ENCODE peak calls at places on chromosomes 5 and 9, in four cellular contexts. One of them, this sample, is unnamed.

GRCh38 chr9:10079284-10079964 is 533.4 kb downstream of the PTPRD start:
- DNase-seq in CD4-positive, alpha-beta T cell: no peak
- DNase-seq in AG04450: no peak
- DNase-seq in H9: no peak
- DNase-seq in this sample: no peak

GRCh38 chr5:74552101-74552500 is 88.4 kb downstream of the ENC1 start:
- DNase-seq in CD4-positive, alpha-beta T cell: no peak
- DNase-seq in AG04450: no peak
- DNase-seq in H9: no peak
- DNase-seq in this sample: no peak

GRCh38 chr5:133977858-133978257 is 9.4 kb upstream of the C5orf15 start:
- DNase-seq in CD4-positive, alpha-beta T cell: no peak
- DNase-seq in H9: no peak
- DNase-seq in AG04450: peak
- DNase-seq in this sample: no peak

GRCh38 chr9:127168756-127169506 is 46.5 kb upstream of the ANGPTL2 start:
- DNase-seq in H9: no peak
- DNase-seq in CD4-positive, alpha-beta T cell: no peak
- DNase-seq in AG04450: no peak
- DNase-seq in this sample: no peak

GRCh38 chr5:61805101-61805500 is 473.0 kb downstream of the ZSWIM6 start:
- DNase-seq in AG04450: peak
- DNase-seq in CD4-positive, alpha-beta T cell: no peak
- DNase-seq in H9: no peak
- DNase-seq in this sample: no peak

GRCh38 chr9:75084081-75084672 is 3.8 kb downstream of the NMRK1 start:
- DNase-seq in H9: no peak
- DNase-seq in CD4-positive, alpha-beta T cell: no peak
- DNase-seq in AG04450: no peak
- DNase-seq in this sample: no peak

GRCh38 chr5:35230043-35230611 is at the start of gene PRLR:
- DNase-seq in H9: peak
- DNase-seq in CD4-positive, alpha-beta T cell: no peak
- DNase-seq in AG04450: no peak
- DNase-seq in this sample: peak

GRCh38 chr9:122904466-122904822 is 715 bp downstream of the RC3H2 start:
- DNase-seq in CD4-positive, alpha-beta T cell: no peak
- DNase-seq in AG04450: no peak
- DNase-seq in H9: peak
- DNase-seq in this sample: no peak

GRCh38 chr5:146340260-146341081 is 1.8 kb downstream of the POU4F3 start:
- DNase-seq in H9: peak
- DNase-seq in AG04450: peak
- DNase-seq in CD4-positive, alpha-beta T cell: no peak
- DNase-seq in this sample: peak

GRCh38 chr9:111991179-111991578 is 94.6 kb downstream of the UGCG start:
- DNase-seq in CD4-positive, alpha-beta T cell: no peak
- DNase-seq in H9: no peak
- DNase-seq in AG04450: no peak
- DNase-seq in this sample: no peak

GRCh38 chr5:34012791-34013190 is 4.9 kb upstream of the AMACR start:
- DNase-seq in AG04450: no peak
- DNase-seq in CD4-positive, alpha-beta T cell: no peak
- DNase-seq in H9: no peak
- DNase-seq in this sample: no peak

GRCh38 chr5:34923694-34924461 is 5.5 kb upstream of the DNAJC21 start:
- DNase-seq in AG04450: peak
- DNase-seq in CD4-positive, alpha-beta T cell: no peak
- DNase-seq in H9: no peak
- DNase-seq in this sample: no peak

GRCh38 chr9:114928092-114928491 is 2.3 kb downstream of the TNFSF8 start:
- DNase-seq in CD4-positive, alpha-beta T cell: no peak
- DNase-seq in AG04450: no peak
- DNase-seq in H9: no peak
- DNase-seq in this sample: no peak

GRCh38 chr5:96292582-96293247 is 140.3 kb downstream of the PCSK1 start:
- DNase-seq in H9: no peak
- DNase-seq in AG04450: no peak
- DNase-seq in CD4-positive, alpha-beta T cell: no peak
- DNase-seq in this sample: no peak

GRCh38 chr5:160894-161540 is 30.3 kb upstream of the LRRC14B start:
- DNase-seq in AG04450: no peak
- DNase-seq in H9: peak
- DNase-seq in CD4-positive, alpha-beta T cell: peak
- DNase-seq in this sample: no peak

GRCh38 chr9:15423328-15423985 is 781 bp downstream of the SNAPC3 start:
- DNase-seq in CD4-positive, alpha-beta T cell: no peak
- DNase-seq in AG04450: no peak
- DNase-seq in H9: no peak
- DNase-seq in this sample: no peak

GRCh38 chr9:86546712-86547111 is 192.5 kb upstream of the TUT7 start:
- DNase-seq in H9: no peak
- DNase-seq in AG04450: no peak
- DNase-seq in CD4-positive, alpha-beta T cell: no peak
- DNase-seq in this sample: no peak

GRCh38 chr9:71663931-71664459 is 104.3 kb downstream of the CEMIP2 start:
- DNase-seq in CD4-positive, alpha-beta T cell: no peak
- DNase-seq in AG04450: no peak
- DNase-seq in H9: no peak
- DNase-seq in this sample: no peak

GRCh38 chr5:126383755-126384154 is 39.5 kb upstream of the GRAMD2B start:
- DNase-seq in CD4-positive, alpha-beta T cell: no peak
- DNase-seq in AG04450: no peak
- DNase-seq in H9: no peak
- DNase-seq in this sample: no peak

GRCh38 chr5:75335952-75336624 is 932 bp upstream of the HMGCR start:
- DNase-seq in AG04450: peak
- DNase-seq in H9: no peak
- DNase-seq in CD4-positive, alpha-beta T cell: no peak
- DNase-seq in this sample: peak

GRCh38 chr9:93149361-93149760 is 15.3 kb upstream of the NINJ1 start:
- DNase-seq in AG04450: no peak
- DNase-seq in H9: no peak
- DNase-seq in CD4-positive, alpha-beta T cell: no peak
- DNase-seq in this sample: no peak

GRCh38 chr5:110321117-110321516 is 405.4 kb downstream of the TMEM232 start:
- DNase-seq in CD4-positive, alpha-beta T cell: no peak
- DNase-seq in H9: no peak
- DNase-seq in AG04450: no peak
- DNase-seq in this sample: no peak

GRCh38 chr9:82342046-82342445 is 353.5 kb downstream of the SPATA31D1 start:
- DNase-seq in AG04450: no peak
- DNase-seq in CD4-positive, alpha-beta T cell: no peak
- DNase-seq in H9: no peak
- DNase-seq in this sample: no peak

GRCh38 chr5:34487202-34487879 is 168.8 kb upstream of the RAI14 start:
- DNase-seq in CD4-positive, alpha-beta T cell: no peak
- DNase-seq in H9: no peak
- DNase-seq in AG04450: peak
- DNase-seq in this sample: no peak

GRCh38 chr5:55226934-55227737 is at the start of gene MCIDAS:
- DNase-seq in AG04450: no peak
- DNase-seq in H9: peak
- DNase-seq in CD4-positive, alpha-beta T cell: peak
- DNase-seq in this sample: no peak

GRCh38 chr9:10438955-10439354 is 173.8 kb downstream of the PTPRD start:
- DNase-seq in H9: no peak
- DNase-seq in AG04450: no peak
- DNase-seq in CD4-positive, alpha-beta T cell: no peak
- DNase-seq in this sample: no peak

GRCh38 chr5:42461507-42461906 is 38.3 kb downstream of the GHR start:
- DNase-seq in AG04450: no peak
- DNase-seq in CD4-positive, alpha-beta T cell: no peak
- DNase-seq in H9: no peak
- DNase-seq in this sample: no peak

GRCh38 chr5:107655836-107656235 is 14.9 kb downstream of the EFNA5 start:
- DNase-seq in AG04450: no peak
- DNase-seq in CD4-positive, alpha-beta T cell: no peak
- DNase-seq in H9: no peak
- DNase-seq in this sample: no peak

GRCh38 chr9:98707158-98708102 is 1.3 kb downstream of the GABBR2 start:
- DNase-seq in H9: peak
- DNase-seq in AG04450: peak
- DNase-seq in CD4-positive, alpha-beta T cell: no peak
- DNase-seq in this sample: no peak

GRCh38 chr9:26193237-26193636 is 515.0 kb upstream of the TUSC1 start:
- DNase-seq in H9: no peak
- DNase-seq in AG04450: no peak
- DNase-seq in CD4-positive, alpha-beta T cell: no peak
- DNase-seq in this sample: no peak

GRCh38 chr9:87327567-87328125 is 170.0 kb upstream of the DAPK1 start:
- DNase-seq in H9: no peak
- DNase-seq in CD4-positive, alpha-beta T cell: no peak
- DNase-seq in AG04450: no peak
- DNase-seq in this sample: no peak

GRCh38 chr5:31664566-31664965 is 25.6 kb downstream of the PDZD2 start:
- DNase-seq in H9: peak
- DNase-seq in AG04450: no peak
- DNase-seq in CD4-positive, alpha-beta T cell: no peak
- DNase-seq in this sample: no peak
- TF ChIP-seq CTCF in H9: peak
- TF ChIP-seq CTCF in AG04450: no peak
- TF ChIP-seq CTCF in CD4-positive, alpha-beta T cell: no peak
- TF ChIP-seq CTCF in this sample: no peak

GRCh38 chr5:132680780-132681475 is 7.1 kb downstream of the IL4 start:
- DNase-seq in AG04450: no peak
- DNase-seq in CD4-positive, alpha-beta T cell: no peak
- DNase-seq in H9: peak
- DNase-seq in this sample: no peak

GRCh38 chr5:132681983-132682382 is 8.2 kb downstream of the IL4 start:
- DNase-seq in H9: no peak
- DNase-seq in AG04450: no peak
- DNase-seq in CD4-positive, alpha-beta T cell: no peak
- DNase-seq in this sample: no peak

GRCh38 chr5:132679717-132680380 is 6.1 kb downstream of the IL4 start:
- DNase-seq in H9: peak
- DNase-seq in AG04450: no peak
- DNase-seq in CD4-positive, alpha-beta T cell: no peak
- DNase-seq in this sample: no peak

GRCh38 chr5:132679166-132679565 is 5.4 kb downstream of the IL4 start:
- DNase-seq in CD4-positive, alpha-beta T cell: no peak
- DNase-seq in H9: no peak
- DNase-seq in AG04450: no peak
- DNase-seq in this sample: no peak

DNA sequence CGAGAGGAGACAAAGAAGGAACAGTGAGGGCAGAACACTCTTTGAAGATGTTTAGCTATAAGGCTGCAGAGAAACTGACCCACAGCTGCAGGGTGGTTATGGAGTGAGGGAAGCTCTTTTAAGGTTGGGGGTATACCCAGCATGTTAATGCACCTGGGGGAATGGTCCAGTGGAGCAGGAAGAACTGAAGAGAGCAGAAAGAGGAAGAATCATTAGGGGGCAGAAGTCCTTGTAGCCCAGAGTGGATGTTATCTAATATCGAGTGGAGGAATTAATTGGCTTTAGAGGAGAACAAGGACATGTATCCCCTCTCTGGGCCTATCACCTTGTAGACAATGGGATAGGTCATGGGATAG is 7.7 kb downstream of the IL4 start:
- DNase-seq in AG04450: no peak
- DNase-seq in CD4-positive, alpha-beta T cell: no peak
- DNase-seq in H9: no peak
- DNase-seq in this sample: no peak
- TF ChIP-seq CTCF in AG04450: no peak
- TF ChIP-seq CTCF in CD4-positive, alpha-beta T cell: no peak
- TF ChIP-seq CTCF in H9: no peak
- TF ChIP-seq CTCF in this sample: no peak

GRCh38 chr5:77628840-77629552 is 9.5 kb downstream of the OTP start:
- DNase-seq in H9: no peak
- DNase-seq in CD4-positive, alpha-beta T cell: no peak
- DNase-seq in AG04450: no peak
- DNase-seq in this sample: no peak
- TF ChIP-seq CTCF in H9: peak
- TF ChIP-seq CTCF in CD4-positive, alpha-beta T cell: no peak
- TF ChIP-seq CTCF in AG04450: no peak
- TF ChIP-seq CTCF in this sample: no peak

GRCh38 chr9:131837316-131837715 is 97.4 kb upstream of the RAPGEF1 start:
- DNase-seq in AG04450: no peak
- DNase-seq in CD4-positive, alpha-beta T cell: no peak
- DNase-seq in H9: peak
- DNase-seq in this sample: no peak
- TF ChIP-seq CTCF in AG04450: peak
- TF ChIP-seq CTCF in CD4-positive, alpha-beta T cell: no peak
- TF ChIP-seq CTCF in H9: peak
- TF ChIP-seq CTCF in this sample: no peak

GRCh38 chr5:93092349-93093105 is 488.5 kb downstream of the NR2F1-AS1 start:
- DNase-seq in CD4-positive, alpha-beta T cell: no peak
- DNase-seq in AG04450: no peak
- DNase-seq in H9: no peak
- DNase-seq in this sample: no peak
- TF ChIP-seq CTCF in CD4-positive, alpha-beta T cell: no peak
- TF ChIP-seq CTCF in AG04450: peak
- TF ChIP-seq CTCF in H9: no peak
- TF ChIP-seq CTCF in this sample: peak

GRCh38 chr9:18861599-18862546 is 171.1 kb downstream of the SAXO1 start:
- DNase-seq in AG04450: peak
- DNase-seq in H9: peak
- DNase-seq in CD4-positive, alpha-beta T cell: no peak
- DNase-seq in this sample: peak
- TF ChIP-seq CTCF in AG04450: peak
- TF ChIP-seq CTCF in H9: no peak
- TF ChIP-seq CTCF in CD4-positive, alpha-beta T cell: no peak
- TF ChIP-seq CTCF in this sample: peak

DNA sequence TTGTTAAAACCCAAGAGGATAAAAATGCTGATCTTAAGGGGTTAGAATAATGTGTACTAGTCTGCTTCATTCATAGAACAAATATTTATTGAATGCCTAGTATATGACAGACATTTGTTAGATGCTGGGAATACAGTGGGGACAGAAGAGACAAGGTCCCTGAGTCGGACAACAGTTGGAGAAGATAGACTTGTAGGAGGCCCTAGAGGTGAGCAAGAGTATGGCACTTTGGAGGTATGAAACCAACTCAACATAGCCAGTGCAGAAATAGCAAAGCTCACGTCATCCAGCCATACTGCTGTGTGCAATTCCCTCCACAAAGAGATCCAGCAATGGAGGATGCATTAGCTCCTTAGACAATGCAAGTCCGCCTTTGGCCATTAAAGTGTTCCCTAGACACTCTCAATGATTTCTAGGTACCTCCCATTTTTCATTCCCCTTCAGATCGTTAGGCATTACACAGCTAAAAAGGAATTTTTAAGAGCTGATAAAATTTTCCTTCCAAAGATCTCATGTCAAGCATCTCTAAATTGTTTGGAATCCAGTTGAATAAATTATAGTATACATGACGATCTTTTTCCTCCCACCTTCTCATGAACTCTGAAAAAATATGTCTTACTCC is 1949.6 kb upstream of the WWC1 start:
- DNase-seq in AG04450: no peak
- DNase-seq in H9: no peak
- DNase-seq in CD4-positive, alpha-beta T cell: no peak
- DNase-seq in this sample: no peak
- TF ChIP-seq CTCF in AG04450: no peak
- TF ChIP-seq CTCF in H9: peak
- TF ChIP-seq CTCF in CD4-positive, alpha-beta T cell: no peak
- TF ChIP-seq CTCF in this sample: no peak

This sample was measured in uterus.